ENCODE peak calls at places on chromosomes 13 and 19, in nine cellular contexts. One of them, this sample, is unnamed.

GRCh38 chr19:49676136-49676689 is 858 bp upstream of the PRMT1 start:
- DNase-seq in tibial nerve: peak; percentile 78
- DNase-seq in ELF-1: peak; percentile 96
- DNase-seq in neural crest cell: no peak
- DNase-seq in activated CD8-positive, alpha-beta memory T cell treated with anti-CD3 and anti-CD28 coated beads, Interleukin-2, amount 50 U/mL, for 48 hours: peak; percentile 72
- DNase-seq in mesenchymal stem cell: peak; percentile 95
- DNase-seq in MV-4-11: peak; percentile 95
- DNase-seq in NCI-H1694: peak; percentile 94
- DNase-seq in NCI-H774: peak; percentile 91
- DNase-seq in this sample: no peak

GRCh38 chr13:41563501-41564001 is 106.2 kb downstream of the RGCC start:
- DNase-seq in tibial nerve: no peak
- DNase-seq in ELF-1: no peak
- DNase-seq in neural crest cell: no peak
- DNase-seq in activated CD8-positive, alpha-beta memory T cell treated with anti-CD3 and anti-CD28 coated beads, Interleukin-2, amount 50 U/mL, for 48 hours: no peak
- DNase-seq in mesenchymal stem cell: peak; percentile 78
- DNase-seq in MV-4-11: no peak
- DNase-seq in NCI-H1694: no peak
- DNase-seq in NCI-H774: no peak
- DNase-seq in this sample: no peak

GRCh38 chr13:40114305-40114896 is 458.9 kb downstream of the COG6 start:
- DNase-seq in tibial nerve: no peak
- DNase-seq in ELF-1: no peak
- DNase-seq in neural crest cell: no peak
- DNase-seq in activated CD8-positive, alpha-beta memory T cell treated with anti-CD3 and anti-CD28 coated beads, Interleukin-2, amount 50 U/mL, for 48 hours: no peak
- DNase-seq in mesenchymal stem cell: no peak
- DNase-seq in MV-4-11: no peak
- DNase-seq in NCI-H1694: no peak
- DNase-seq in NCI-H774: no peak
- DNase-seq in this sample: no peak

GRCh38 chr13:33284916-33285315 is 639 bp downstream of the STARD13 start:
- DNase-seq in tibial nerve: no peak
- DNase-seq in ELF-1: peak; percentile 2
- DNase-seq in neural crest cell: no peak
- DNase-seq in activated CD8-positive, alpha-beta memory T cell treated with anti-CD3 and anti-CD28 coated beads, Interleukin-2, amount 50 U/mL, for 48 hours: no peak
- DNase-seq in mesenchymal stem cell: peak; percentile 56
- DNase-seq in MV-4-11: no peak
- DNase-seq in NCI-H1694: no peak
- DNase-seq in NCI-H774: no peak
- DNase-seq in this sample: no peak

GRCh38 chr13:101424381-101425155 is 8.3 kb upstream of the NALCN start:
- DNase-seq in tibial nerve: no peak
- DNase-seq in ELF-1: no peak
- DNase-seq in neural crest cell: no peak
- DNase-seq in activated CD8-positive, alpha-beta memory T cell treated with anti-CD3 and anti-CD28 coated beads, Interleukin-2, amount 50 U/mL, for 48 hours: no peak
- DNase-seq in mesenchymal stem cell: no peak
- DNase-seq in MV-4-11: no peak
- DNase-seq in NCI-H1694: no peak
- DNase-seq in NCI-H774: no peak
- DNase-seq in this sample: no peak

GRCh38 chr13:30464496-30465351 is 1.0 kb downstream of the HMGB1 start:
- DNase-seq in tibial nerve: peak; percentile 65
- DNase-seq in ELF-1: peak; percentile 66
- DNase-seq in neural crest cell: peak; percentile 59
- DNase-seq in activated CD8-positive, alpha-beta memory T cell treated with anti-CD3 and anti-CD28 coated beads, Interleukin-2, amount 50 U/mL, for 48 hours: peak; percentile 85
- DNase-seq in mesenchymal stem cell: peak; percentile 84
- DNase-seq in MV-4-11: peak; percentile 55
- DNase-seq in NCI-H1694: peak; percentile 19
- DNase-seq in NCI-H774: peak; percentile 31
- DNase-seq in this sample: no peak

GRCh38 chr19:37979547-37980082 is 72.6 kb downstream of the SIPA1L3 start:
- DNase-seq in tibial nerve: no peak
- DNase-seq in ELF-1: no peak
- DNase-seq in neural crest cell: no peak
- DNase-seq in activated CD8-positive, alpha-beta memory T cell treated with anti-CD3 and anti-CD28 coated beads, Interleukin-2, amount 50 U/mL, for 48 hours: no peak
- DNase-seq in mesenchymal stem cell: no peak
- DNase-seq in MV-4-11: no peak
- DNase-seq in NCI-H1694: no peak
- DNase-seq in NCI-H774: no peak
- DNase-seq in this sample: no peak

GRCh38 chr19:5671600-5671999 is 8.7 kb downstream of the MICOS13 start:
- DNase-seq in tibial nerve: no peak
- DNase-seq in ELF-1: no peak
- DNase-seq in neural crest cell: no peak
- DNase-seq in activated CD8-positive, alpha-beta memory T cell treated with anti-CD3 and anti-CD28 coated beads, Interleukin-2, amount 50 U/mL, for 48 hours: no peak
- DNase-seq in mesenchymal stem cell: no peak
- DNase-seq in MV-4-11: no peak
- DNase-seq in NCI-H1694: no peak
- DNase-seq in NCI-H774: no peak
- DNase-seq in this sample: no peak

GRCh38 chr19:49327878-49328544 is 3.0 kb upstream of the SLC6A16 start:
- DNase-seq in tibial nerve: no peak
- DNase-seq in ELF-1: peak; percentile 29
- DNase-seq in neural crest cell: no peak
- DNase-seq in activated CD8-positive, alpha-beta memory T cell treated with anti-CD3 and anti-CD28 coated beads, Interleukin-2, amount 50 U/mL, for 48 hours: peak; percentile 56
- DNase-seq in mesenchymal stem cell: peak; percentile 32
- DNase-seq in MV-4-11: peak; percentile 65
- DNase-seq in NCI-H1694: peak; percentile 10
- DNase-seq in NCI-H774: no peak
- DNase-seq in this sample: no peak

GRCh38 chr13:45773236-45773635 is 71.1 kb downstream of the CBY2 start:
- DNase-seq in tibial nerve: no peak
- DNase-seq in ELF-1: no peak
- DNase-seq in neural crest cell: no peak
- DNase-seq in activated CD8-positive, alpha-beta memory T cell treated with anti-CD3 and anti-CD28 coated beads, Interleukin-2, amount 50 U/mL, for 48 hours: no peak
- DNase-seq in mesenchymal stem cell: peak; percentile 80
- DNase-seq in MV-4-11: no peak
- DNase-seq in NCI-H1694: no peak
- DNase-seq in NCI-H774: no peak
- DNase-seq in this sample: no peak

GRCh38 chr13:51632643-51633357 is 48.5 kb downstream of the WDFY2 start:
- DNase-seq in tibial nerve: no peak
- DNase-seq in ELF-1: peak; percentile 74
- DNase-seq in neural crest cell: peak; percentile 49
- DNase-seq in activated CD8-positive, alpha-beta memory T cell treated with anti-CD3 and anti-CD28 coated beads, Interleukin-2, amount 50 U/mL, for 48 hours: no peak
- DNase-seq in mesenchymal stem cell: no peak
- DNase-seq in MV-4-11: peak; percentile 16
- DNase-seq in NCI-H1694: no peak
- DNase-seq in NCI-H774: no peak
- DNase-seq in this sample: no peak

GRCh38 chr19:55305491-55305890 is 19.6 kb downstream of the TMEM150B start:
- DNase-seq in tibial nerve: peak; percentile 37
- DNase-seq in ELF-1: peak; percentile 67
- DNase-seq in neural crest cell: no peak
- DNase-seq in activated CD8-positive, alpha-beta memory T cell treated with anti-CD3 and anti-CD28 coated beads, Interleukin-2, amount 50 U/mL, for 48 hours: peak; percentile 73
- DNase-seq in mesenchymal stem cell: peak; percentile 30
- DNase-seq in MV-4-11: peak; percentile 52
- DNase-seq in NCI-H1694: no peak
- DNase-seq in NCI-H774: no peak
- DNase-seq in this sample: peak; percentile 77

GRCh38 chr13:66159526-66159925 is 1070.6 kb downstream of the PCDH9 start:
- DNase-seq in tibial nerve: no peak
- DNase-seq in ELF-1: no peak
- DNase-seq in neural crest cell: no peak
- DNase-seq in activated CD8-positive, alpha-beta memory T cell treated with anti-CD3 and anti-CD28 coated beads, Interleukin-2, amount 50 U/mL, for 48 hours: no peak
- DNase-seq in mesenchymal stem cell: no peak
- DNase-seq in MV-4-11: no peak
- DNase-seq in NCI-H1694: no peak
- DNase-seq in NCI-H774: no peak
- DNase-seq in this sample: no peak

GRCh38 chr19:50645107-50645506 is 4.1 kb upstream of the C19orf81 start:
- DNase-seq in tibial nerve: no peak
- DNase-seq in ELF-1: no peak
- DNase-seq in neural crest cell: no peak
- DNase-seq in activated CD8-positive, alpha-beta memory T cell treated with anti-CD3 and anti-CD28 coated beads, Interleukin-2, amount 50 U/mL, for 48 hours: no peak
- DNase-seq in mesenchymal stem cell: no peak
- DNase-seq in MV-4-11: no peak
- DNase-seq in NCI-H1694: no peak
- DNase-seq in NCI-H774: no peak
- DNase-seq in this sample: no peak

GRCh38 chr19:47740866-47741519 is 4.4 kb upstream of the NOP53 start:
- DNase-seq in tibial nerve: no peak
- DNase-seq in ELF-1: no peak
- DNase-seq in neural crest cell: no peak
- DNase-seq in activated CD8-positive, alpha-beta memory T cell treated with anti-CD3 and anti-CD28 coated beads, Interleukin-2, amount 50 U/mL, for 48 hours: no peak
- DNase-seq in mesenchymal stem cell: no peak
- DNase-seq in MV-4-11: no peak
- DNase-seq in NCI-H1694: no peak
- DNase-seq in NCI-H774: no peak
- DNase-seq in this sample: no peak

GRCh38 chr19:40633207-40633606 is 32.0 kb downstream of the LTBP4 start:
- DNase-seq in tibial nerve: no peak
- DNase-seq in ELF-1: no peak
- DNase-seq in neural crest cell: no peak
- DNase-seq in activated CD8-positive, alpha-beta memory T cell treated with anti-CD3 and anti-CD28 coated beads, Interleukin-2, amount 50 U/mL, for 48 hours: no peak
- DNase-seq in mesenchymal stem cell: no peak
- DNase-seq in MV-4-11: no peak
- DNase-seq in NCI-H1694: no peak
- DNase-seq in NCI-H774: no peak
- DNase-seq in this sample: no peak

GRCh38 chr13:20412761-20413355 is 112.8 kb downstream of the CRYL1 start:
- DNase-seq in tibial nerve: no peak
- DNase-seq in ELF-1: peak; percentile 83
- DNase-seq in neural crest cell: no peak
- DNase-seq in activated CD8-positive, alpha-beta memory T cell treated with anti-CD3 and anti-CD28 coated beads, Interleukin-2, amount 50 U/mL, for 48 hours: no peak
- DNase-seq in mesenchymal stem cell: peak; percentile 43
- DNase-seq in MV-4-11: no peak
- DNase-seq in NCI-H1694: no peak
- DNase-seq in NCI-H774: no peak
- DNase-seq in this sample: no peak

GRCh38 chr13:50999641-51000040 is 90.0 kb downstream of the RNASEH2B start:
- DNase-seq in tibial nerve: no peak
- DNase-seq in ELF-1: no peak
- DNase-seq in neural crest cell: no peak
- DNase-seq in activated CD8-positive, alpha-beta memory T cell treated with anti-CD3 and anti-CD28 coated beads, Interleukin-2, amount 50 U/mL, for 48 hours: no peak
- DNase-seq in mesenchymal stem cell: no peak
- DNase-seq in MV-4-11: no peak
- DNase-seq in NCI-H1694: no peak
- DNase-seq in NCI-H774: no peak
- DNase-seq in this sample: no peak

GRCh38 chr13:98802548-98802947 is 50.1 kb upstream of the SLC15A1 start:
- DNase-seq in tibial nerve: no peak
- DNase-seq in ELF-1: no peak
- DNase-seq in neural crest cell: no peak
- DNase-seq in activated CD8-positive, alpha-beta memory T cell treated with anti-CD3 and anti-CD28 coated beads, Interleukin-2, amount 50 U/mL, for 48 hours: no peak
- DNase-seq in mesenchymal stem cell: no peak
- DNase-seq in MV-4-11: no peak
- DNase-seq in NCI-H1694: no peak
- DNase-seq in NCI-H774: no peak
- DNase-seq in this sample: no peak

GRCh38 chr19:22622901-22623840 is 11.0 kb upstream of the ZNF492 start:
- DNase-seq in tibial nerve: no peak
- DNase-seq in ELF-1: no peak
- DNase-seq in neural crest cell: no peak
- DNase-seq in activated CD8-positive, alpha-beta memory T cell treated with anti-CD3 and anti-CD28 coated beads, Interleukin-2, amount 50 U/mL, for 48 hours: no peak
- DNase-seq in mesenchymal stem cell: no peak
- DNase-seq in MV-4-11: no peak
- DNase-seq in NCI-H1694: no peak
- DNase-seq in NCI-H774: no peak
- DNase-seq in this sample: no peak

GRCh38 chr19:18290250-18291018 is 9.0 kb upstream of the JUND start:
- DNase-seq in tibial nerve: no peak
- DNase-seq in ELF-1: no peak
- DNase-seq in neural crest cell: no peak
- DNase-seq in activated CD8-positive, alpha-beta memory T cell treated with anti-CD3 and anti-CD28 coated beads, Interleukin-2, amount 50 U/mL, for 48 hours: peak; percentile 95
- DNase-seq in mesenchymal stem cell: no peak
- DNase-seq in MV-4-11: peak; percentile 99
- DNase-seq in NCI-H1694: no peak
- DNase-seq in NCI-H774: no peak
- DNase-seq in this sample: no peak

This sample was measured in D721Med.